ENCODE peak calls at places on chromosomes 6 and 20, in five cellular contexts. W is Peyer's patch; T is IMR-90; Z is mesenchymal stem cell; Y is CD4-positive, alpha-beta memory T cell. H is an unnamed sample. For H3K27me3, the result is how much of the 10 kb centered on the place peaks cover.

GRCh38 chr6:130143709-130144108 is 79.0 kb downstream of the SAMD3 start:
- DNase-seq in Z (peak), Y (no peak), T (peak), W (no peak), H (no peak)

GRCh38 chr20:51359947-51360346 is 182.6 kb downstream of the NFATC2 start:
- DNase-seq in W (no peak), T (no peak), Z (no peak), Y (no peak), H (no peak)

GRCh38 chr6:50143011-50143719 is 93.4 kb upstream of the DEFB112 start:
- DNase-seq in Y (no peak), W (no peak), T (peak), Z (no peak), H (no peak)

GRCh38 chr20:50381771-50382593 is 128.2 kb upstream of the PTPN1 start:
- DNase-seq in W (peak), Y (peak), T (no peak), Z (no peak), H (no peak)

GRCh38 chr6:46098678-46099077 is 31.1 kb upstream of the ENPP4 start:
- DNase-seq in Y (no peak), W (peak), Z (no peak), T (no peak), H (peak)

GRCh38 chr6:146355521-146356100 is 188.0 kb upstream of the RAB32 start:
- DNase-seq in T (no peak), Y (no peak), Z (no peak), W (no peak), H (no peak)

GRCh38 chr20:44454301-44454963 is 21.2 kb upstream of the TTPAL start:
- DNase-seq in T (no peak), Z (no peak), Y (no peak), W (no peak), H (no peak)

GRCh38 chr6:26322645-26323482 is 42.1 kb upstream of the BTN3A2 start:
- DNase-seq in Y (peak), T (peak), Z (peak), W (peak), H (no peak)

GRCh38 chr6:126657556-126658129 is 317.7 kb downstream of the CENPW start:
- DNase-seq in T (peak), Z (peak), W (no peak), Y (no peak), H (no peak)

GRCh38 chr6:46990031-46990644 is 52.0 kb downstream of the ADGRF1 start:
- DNase-seq in Z (no peak), Y (no peak), W (no peak), T (no peak), H (no peak)

GRCh38 chr20:2859330-2860121 is 13.8 kb upstream of the PTPRA start:
- DNase-seq in Y (no peak), W (no peak), Z (no peak), T (no peak), H (no peak)

GRCh38 chr6:84847349-84848160 is 83.2 kb upstream of the TBX18 start:
- DNase-seq in T (no peak), W (no peak), Z (peak), Y (no peak), H (no peak)

GRCh38 chr6:90420495-90420894 is 123.9 kb upstream of the BACH2 start:
- DNase-seq in W (no peak), Y (no peak), T (no peak), Z (no peak), H (no peak)

GRCh38 chr6:9482030-9482731 is 932.7 kb downstream of the TFAP2A start:
- DNase-seq in W (no peak), Y (no peak), Z (peak), T (peak), H (no peak)

GRCh38 chr20:35254448-35254999 is 23.4 kb downstream of the MMP24OS start:
- DNase-seq in W (no peak), Y (no peak), T (no peak), Z (no peak), H (no peak)

GRCh38 chr20:50919567-50919966 is 11.7 kb downstream of the ADNP start:
- DNase-seq in T (peak), W (peak), Z (peak), Y (no peak), H (peak)

GRCh38 chr6:87979737-87980136 is 67.9 kb upstream of the SPACA1 start:
- DNase-seq in Y (no peak), W (no peak), T (no peak), Z (no peak), H (no peak)

GRCh38 chr6:164035912-164036485 is 621.5 kb downstream of the QKI start:
- DNase-seq in W (no peak), T (no peak), Z (no peak), Y (no peak), H (no peak)

GRCh38 chr6:139536751-139537617 is 162.5 kb upstream of the CITED2 start:
- DNase-seq in W (no peak), T (no peak), Z (no peak), Y (no peak), H (peak)

GRCh38 chr6:84773431-84774173 is 9.2 kb upstream of the TBX18 start:
- DNase-seq in W (no peak), Y (no peak), T (no peak), Z (peak), H (no peak)

GRCh38 chr6:145080651-145081050 is 654.7 kb downstream of the EPM2A start:
- DNase-seq in W (no peak), Z (no peak), Y (no peak), T (no peak), H (no peak)

GRCh38 chr6:3229566-3230274 is 2.3 kb upstream of the TUBB2B start:
- DNase-seq in Z (no peak), Y (peak), W (no peak), T (no peak), H (no peak)

GRCh38 chr6:3233321-3233720 is 5.9 kb upstream of the TUBB2B start:
- DNase-seq in T (no peak), W (no peak), Z (no peak), Y (no peak), H (no peak)

GRCh38 chr6:3231213-3232016 is 4.0 kb upstream of the TUBB2B start:
- DNase-seq in Y (no peak), T (peak), Z (peak), W (peak), H (peak)

GRCh38 chr6:3230275-3231212 is 3.1 kb upstream of the TUBB2B start:
- DNase-seq in Z (peak), W (no peak), T (peak), Y (no peak), H (no peak)

DNA sequence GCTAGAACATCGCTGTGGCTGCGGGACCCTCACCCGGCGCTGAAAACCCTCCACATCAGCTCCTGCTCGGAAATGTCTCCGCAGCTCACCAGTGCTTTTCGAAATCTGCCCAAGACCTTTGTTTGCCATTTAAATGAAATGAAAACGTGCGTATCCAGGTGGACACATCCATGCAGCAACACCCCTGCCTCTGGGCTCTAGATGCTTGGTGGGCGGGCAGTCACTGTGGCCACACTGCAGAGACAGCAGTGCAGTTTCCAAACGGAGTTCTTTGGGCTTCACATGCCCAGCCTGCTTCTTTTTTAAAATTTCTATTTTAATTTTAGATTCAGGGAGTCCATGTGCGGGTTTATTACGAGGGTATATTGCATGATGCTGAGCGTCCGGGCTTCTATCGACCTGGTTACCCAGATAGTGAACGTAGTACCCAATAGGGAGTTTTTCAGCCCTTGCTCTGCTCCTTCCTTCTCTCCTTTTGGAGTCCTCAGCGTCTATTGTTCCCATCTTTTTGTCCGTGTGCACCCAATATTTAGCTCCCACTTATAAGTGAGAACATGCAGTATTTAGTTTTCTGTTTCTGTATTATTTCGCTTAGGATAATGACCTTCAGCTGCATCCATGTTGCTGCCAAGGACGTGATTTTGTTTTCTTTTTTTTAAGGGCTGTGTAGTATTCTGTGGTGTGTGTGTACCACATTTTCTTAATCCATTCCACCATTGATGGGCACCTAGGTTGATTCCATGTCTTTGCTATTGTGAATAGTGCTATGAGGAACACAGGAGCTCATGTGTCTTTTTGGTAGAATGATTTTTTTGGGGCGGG is 4.8 kb upstream of the TUBB2B start:
- DNase-seq in Z (no peak), Y (no peak), W (no peak), T (no peak), H (no peak)
- H3K27me3 ChIP-seq in Z (half or more), Y (half or more), W (under half), T (under half), H (half or more)

GRCh38 chr6:35388023-35388422 is 45.7 kb downstream of the PPARD start:
- DNase-seq in Z (no peak), Y (no peak), T (no peak), W (no peak), H (no peak)
- H3K27me3 ChIP-seq in Z (under half), Y (under half), T (under half), W (under half), H (under half)

DNA sequence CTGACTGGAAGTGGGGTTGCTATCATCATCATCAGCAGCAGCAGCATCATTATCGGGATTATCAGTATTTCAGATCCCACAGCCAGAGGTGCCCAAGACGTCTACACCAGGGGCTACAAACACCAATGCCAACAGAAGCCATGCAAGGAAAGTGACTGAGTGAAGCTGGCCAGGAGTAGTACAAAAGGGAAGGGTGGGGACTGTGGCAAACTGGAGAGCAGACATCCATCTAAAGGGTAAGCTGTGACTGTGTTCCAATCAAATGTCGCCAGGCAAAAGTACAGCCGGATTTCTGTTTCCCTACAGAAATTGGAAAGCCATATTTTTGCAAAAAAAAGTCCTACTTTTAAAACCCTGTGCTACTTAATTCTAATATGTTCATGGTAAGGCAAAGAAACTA is 50.0 kb downstream of the PREX1 start:
- DNase-seq in Y (no peak), Z (no peak), T (no peak), W (no peak), H (no peak)
- H3K27me3 ChIP-seq in Y (under half), Z (under half), T (under half), W (under half), H (under half)

GRCh38 chr20:63525968-63526367 is 5.4 kb downstream of the PPDPF start:
- DNase-seq in Y (no peak), Z (no peak), T (no peak), W (no peak), H (no peak)
- H3K27me3 ChIP-seq in Y (under half), Z (under half), T (under half), W (under half), H (under half)

H was measured in stomach.